ENCODE peak calls at places on chromosomes 13 and 19, in ten cellular contexts. P is effector memory CD8-positive, alpha-beta T cell; S is hypothalamus; A is GM23248; N is retina; X is head of caudate nucleus; J is stomach; R is BE2C; V is left cardiac atrium; W is H9. M is an unnamed sample.

GRCh38 chr19:14632286-14632685 is 42.4 kb downstream of the ADGRE3 start:
- DNase-seq in R (peak), A (peak), J (no peak), V (no peak), X (no peak), N (no peak), S (no peak), P (no peak), W (peak), M (no peak)

GRCh38 chr19:2252481-2253105 is 3.5 kb downstream of the AMH start:
- DNase-seq in X (no peak), P (no peak), V (no peak), J (no peak), N (peak), S (no peak), W (no peak), A (no peak), R (peak), M (no peak)

GRCh38 chr13:114076329-114076761 is 56.1 kb downstream of the RASA3 start:
- DNase-seq in V (peak), N (peak), A (no peak), R (no peak), S (no peak), P (no peak), J (no peak), X (no peak), W (no peak), M (no peak)

GRCh38 chr19:14337510-14337909 is 43.7 kb upstream of the ADGRE5 start:
- DNase-seq in J (peak), V (peak), R (peak), A (peak), N (peak), S (no peak), P (peak), W (peak), X (no peak), M (no peak)

GRCh38 chr13:30159446-30159839 is 147.9 kb downstream of the KATNAL1 start:
- DNase-seq in N (no peak), X (no peak), S (no peak), W (no peak), J (no peak), P (no peak), A (peak), V (no peak), R (no peak), M (no peak)

GRCh38 chr19:18424890-18425514 is 5.8 kb downstream of the SSBP4 start:
- DNase-seq in W (no peak), P (no peak), X (no peak), V (no peak), A (no peak), R (peak), J (no peak), N (no peak), S (no peak), M (no peak)

GRCh38 chr13:28958018-28958417 is 137.9 kb downstream of the MTUS2 start:
- DNase-seq in J (no peak), V (peak), R (no peak), P (no peak), S (no peak), N (no peak), W (no peak), X (no peak), A (no peak), M (no peak)

GRCh38 chr13:84961023-84961422 is 838.2 kb downstream of the SLITRK6 start:
- DNase-seq in J (no peak), R (no peak), P (no peak), A (no peak), S (no peak), X (no peak), N (no peak), V (no peak), W (no peak), M (no peak)

GRCh38 chr19:19460258-19460731 is 54.8 kb downstream of the GATAD2A start:
- DNase-seq in R (no peak), N (no peak), W (no peak), S (no peak), X (no peak), J (no peak), V (no peak), A (peak), P (no peak), M (no peak)

GRCh38 chr13:99600318-99600717 is 99.0 kb downstream of the TM9SF2 start:
- DNase-seq in J (no peak), N (no peak), V (no peak), X (no peak), W (peak), R (no peak), P (no peak), S (no peak), A (no peak), M (no peak)

GRCh38 chr13:111262715-111263114 is 57.7 kb upstream of the TEX29 start:
- DNase-seq in R (no peak), X (no peak), N (no peak), P (no peak), J (no peak), A (no peak), S (no peak), V (no peak), W (no peak), M (no peak)

GRCh38 chr13:113445791-113446487 is 7.3 kb downstream of the ADPRHL1 start:
- DNase-seq in R (peak), W (no peak), V (no peak), X (peak), P (no peak), A (no peak), S (no peak), N (no peak), J (no peak), M (no peak)

GRCh38 chr19:7869453-7869909 is 4.7 kb downstream of the PRR36 start:
- DNase-seq in R (no peak), N (no peak), P (peak), A (peak), V (peak), S (no peak), W (peak), J (peak), X (peak), M (peak)

GRCh38 chr19:3220576-3220975 is 3.9 kb upstream of the CELF5 start:
- DNase-seq in X (no peak), R (no peak), J (no peak), S (no peak), V (no peak), N (no peak), A (no peak), W (no peak), P (no peak), M (no peak)

GRCh38 chr19:40607311-40607871 is 6.2 kb downstream of the LTBP4 start:
- DNase-seq in W (peak), S (no peak), R (no peak), X (no peak), P (no peak), V (no peak), J (peak), A (no peak), N (no peak), M (no peak)

GRCh38 chr13:101217086-101217485 is 199.2 kb downstream of the NALCN start:
- DNase-seq in N (no peak), X (no peak), P (no peak), A (no peak), V (no peak), S (no peak), W (no peak), J (no peak), R (no peak), M (no peak)

GRCh38 chr19:35123573-35123972 is 8.0 kb downstream of the FXYD3 start:
- DNase-seq in X (no peak), P (no peak), A (peak), J (peak), V (peak), R (no peak), N (no peak), S (no peak), W (no peak), M (no peak)